ENCODE peak calls at places on chromosomes 1 and 21, in ten cellular contexts. One of them, this sample, is unnamed. For H3K9me3 and H3K4me1, the result is how much of the 10 kb centered on the place peaks cover.

GRCh38 chr1:211920141-211920572 is 89.6 kb upstream of the LPGAT1 start:
- DNase-seq in tibial artery: peak
- DNase-seq in small intestine: peak
- DNase-seq in tibial nerve: peak
- DNase-seq in NT2/D1: no peak
- DNase-seq in psoas muscle: no peak
- DNase-seq in mucosa of descending colon: no peak
- DNase-seq in cardiac muscle cell: no peak
- DNase-seq in CD8-positive, alpha-beta T cell: no peak
- DNase-seq in right lobe of liver: peak
- DNase-seq in this sample: no peak

GRCh38 chr1:234396871-234397270 is 23.6 kb downstream of the COA6 start:
- DNase-seq in NT2/D1: no peak
- DNase-seq in tibial nerve: no peak
- DNase-seq in tibial artery: no peak
- DNase-seq in CD8-positive, alpha-beta T cell: no peak
- DNase-seq in right lobe of liver: no peak
- DNase-seq in small intestine: peak
- DNase-seq in cardiac muscle cell: no peak
- DNase-seq in psoas muscle: no peak
- DNase-seq in mucosa of descending colon: no peak
- DNase-seq in this sample: no peak

GRCh38 chr1:10874351-10874750 is 77.9 kb upstream of the CASZ1 start:
- DNase-seq in tibial artery: no peak
- DNase-seq in mucosa of descending colon: no peak
- DNase-seq in right lobe of liver: no peak
- DNase-seq in tibial nerve: no peak
- DNase-seq in CD8-positive, alpha-beta T cell: no peak
- DNase-seq in NT2/D1: no peak
- DNase-seq in cardiac muscle cell: no peak
- DNase-seq in small intestine: no peak
- DNase-seq in psoas muscle: no peak
- DNase-seq in this sample: no peak

GRCh38 chr1:43565600-43566360 is 35.1 kb downstream of the PTPRF start:
- DNase-seq in NT2/D1: no peak
- DNase-seq in mucosa of descending colon: no peak
- DNase-seq in tibial artery: no peak
- DNase-seq in cardiac muscle cell: peak
- DNase-seq in right lobe of liver: peak
- DNase-seq in small intestine: no peak
- DNase-seq in tibial nerve: no peak
- DNase-seq in psoas muscle: peak
- DNase-seq in CD8-positive, alpha-beta T cell: peak
- DNase-seq in this sample: no peak

GRCh38 chr1:154736840-154737239 is 128.9 kb upstream of the ADAR start:
- DNase-seq in tibial nerve: no peak
- DNase-seq in CD8-positive, alpha-beta T cell: no peak
- DNase-seq in mucosa of descending colon: no peak
- DNase-seq in tibial artery: no peak
- DNase-seq in small intestine: no peak
- DNase-seq in psoas muscle: no peak
- DNase-seq in cardiac muscle cell: no peak
- DNase-seq in right lobe of liver: no peak
- DNase-seq in NT2/D1: no peak
- DNase-seq in this sample: no peak

GRCh38 chr1:151613275-151613867 is 1.5 kb downstream of the SNX27 start:
- DNase-seq in tibial nerve: no peak
- DNase-seq in mucosa of descending colon: no peak
- DNase-seq in CD8-positive, alpha-beta T cell: no peak
- DNase-seq in cardiac muscle cell: peak
- DNase-seq in tibial artery: no peak
- DNase-seq in right lobe of liver: no peak
- DNase-seq in psoas muscle: no peak
- DNase-seq in NT2/D1: no peak
- DNase-seq in small intestine: no peak
- DNase-seq in this sample: peak

GRCh38 chr1:183058835-183059234 is 35.6 kb downstream of the LAMC1 start:
- DNase-seq in right lobe of liver: no peak
- DNase-seq in tibial nerve: no peak
- DNase-seq in tibial artery: no peak
- DNase-seq in small intestine: no peak
- DNase-seq in mucosa of descending colon: no peak
- DNase-seq in NT2/D1: no peak
- DNase-seq in CD8-positive, alpha-beta T cell: no peak
- DNase-seq in psoas muscle: no peak
- DNase-seq in cardiac muscle cell: no peak
- DNase-seq in this sample: peak

GRCh38 chr1:42176902-42177519 is 12.5 kb upstream of the GUCA2A start:
- DNase-seq in NT2/D1: peak
- DNase-seq in small intestine: peak
- DNase-seq in cardiac muscle cell: peak
- DNase-seq in CD8-positive, alpha-beta T cell: no peak
- DNase-seq in mucosa of descending colon: no peak
- DNase-seq in right lobe of liver: no peak
- DNase-seq in tibial nerve: no peak
- DNase-seq in psoas muscle: no peak
- DNase-seq in tibial artery: no peak
- DNase-seq in this sample: peak

GRCh38 chr1:225440380-225440957 is 12.6 kb upstream of the LBR start:
- DNase-seq in cardiac muscle cell: no peak
- DNase-seq in CD8-positive, alpha-beta T cell: no peak
- DNase-seq in tibial nerve: no peak
- DNase-seq in psoas muscle: no peak
- DNase-seq in tibial artery: no peak
- DNase-seq in small intestine: peak
- DNase-seq in mucosa of descending colon: no peak
- DNase-seq in right lobe of liver: no peak
- DNase-seq in NT2/D1: no peak
- DNase-seq in this sample: no peak

GRCh38 chr1:79738101-79738500 is 731.6 kb upstream of the ADGRL4 start:
- DNase-seq in small intestine: no peak
- DNase-seq in mucosa of descending colon: no peak
- DNase-seq in psoas muscle: no peak
- DNase-seq in right lobe of liver: no peak
- DNase-seq in NT2/D1: no peak
- DNase-seq in tibial nerve: no peak
- DNase-seq in CD8-positive, alpha-beta T cell: no peak
- DNase-seq in tibial artery: no peak
- DNase-seq in cardiac muscle cell: no peak
- DNase-seq in this sample: no peak

GRCh38 chr1:24151175-24151533 is 8.2 kb upstream of the IL22RA1 start:
- DNase-seq in tibial artery: no peak
- DNase-seq in tibial nerve: no peak
- DNase-seq in cardiac muscle cell: peak
- DNase-seq in psoas muscle: no peak
- DNase-seq in right lobe of liver: peak
- DNase-seq in CD8-positive, alpha-beta T cell: no peak
- DNase-seq in NT2/D1: peak
- DNase-seq in mucosa of descending colon: peak
- DNase-seq in small intestine: peak
- DNase-seq in this sample: peak

GRCh38 chr1:1528639-1529267 is 11.7 kb downstream of the TMEM240 start:
- DNase-seq in mucosa of descending colon: no peak
- DNase-seq in CD8-positive, alpha-beta T cell: no peak
- DNase-seq in cardiac muscle cell: no peak
- DNase-seq in tibial nerve: no peak
- DNase-seq in tibial artery: no peak
- DNase-seq in NT2/D1: no peak
- DNase-seq in psoas muscle: no peak
- DNase-seq in small intestine: no peak
- DNase-seq in right lobe of liver: no peak
- DNase-seq in this sample: no peak

GRCh38 chr1:1531947-1532346 is 8.5 kb downstream of the TMEM240 start:
- DNase-seq in right lobe of liver: no peak
- DNase-seq in NT2/D1: no peak
- DNase-seq in tibial artery: no peak
- DNase-seq in CD8-positive, alpha-beta T cell: no peak
- DNase-seq in psoas muscle: no peak
- DNase-seq in mucosa of descending colon: no peak
- DNase-seq in cardiac muscle cell: no peak
- DNase-seq in tibial nerve: no peak
- DNase-seq in small intestine: no peak
- DNase-seq in this sample: no peak

GRCh38 chr1:1529321-1529720 is 11.1 kb downstream of the TMEM240 start:
- DNase-seq in right lobe of liver: no peak
- DNase-seq in cardiac muscle cell: no peak
- DNase-seq in small intestine: no peak
- DNase-seq in tibial artery: no peak
- DNase-seq in NT2/D1: no peak
- DNase-seq in tibial nerve: no peak
- DNase-seq in CD8-positive, alpha-beta T cell: no peak
- DNase-seq in psoas muscle: no peak
- DNase-seq in mucosa of descending colon: no peak
- DNase-seq in this sample: no peak

GRCh38 chr1:1529936-1530335 is 10.5 kb downstream of the TMEM240 start:
- DNase-seq in mucosa of descending colon: no peak
- DNase-seq in right lobe of liver: no peak
- DNase-seq in CD8-positive, alpha-beta T cell: no peak
- DNase-seq in small intestine: no peak
- DNase-seq in NT2/D1: no peak
- DNase-seq in tibial nerve: no peak
- DNase-seq in tibial artery: no peak
- DNase-seq in psoas muscle: no peak
- DNase-seq in cardiac muscle cell: no peak
- DNase-seq in this sample: no peak

DNA sequence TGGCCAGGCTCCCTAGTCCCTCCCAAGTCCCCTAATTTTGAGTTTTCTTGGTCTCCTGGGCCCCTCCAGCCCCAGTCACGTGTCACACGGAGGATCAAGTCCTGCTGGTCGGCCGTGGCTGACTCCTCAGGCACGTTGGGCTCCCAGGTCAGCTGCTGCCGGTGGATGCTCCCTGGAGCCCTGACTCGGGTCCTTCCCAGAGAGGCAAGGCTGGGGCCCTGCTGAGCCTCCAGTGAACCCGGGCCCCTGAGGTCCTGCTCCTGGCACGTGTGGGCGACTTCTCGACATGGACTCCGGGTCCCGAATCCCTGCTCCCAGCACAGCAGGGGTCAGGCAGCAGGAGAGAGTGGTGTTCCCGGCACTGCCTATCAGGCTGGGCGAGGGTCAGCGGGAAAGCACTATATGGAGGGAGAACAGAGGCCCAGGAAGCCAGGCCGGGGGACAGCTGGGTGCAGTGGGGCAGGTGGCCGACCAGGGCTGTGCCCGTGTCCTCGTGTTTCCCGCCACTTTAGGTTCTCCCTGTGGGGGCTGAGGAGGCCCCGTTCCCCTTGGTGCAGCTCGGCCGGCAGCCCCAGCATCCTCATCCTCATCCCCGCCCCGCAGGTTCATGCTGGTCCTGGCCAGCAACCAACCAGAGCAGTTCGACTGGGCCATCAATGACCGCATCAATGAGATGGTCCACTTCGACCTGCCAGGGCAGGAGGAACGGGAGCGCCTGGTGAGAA is 13.2 kb downstream of the TMEM240 start:
- DNase-seq in CD8-positive, alpha-beta T cell: no peak
- DNase-seq in cardiac muscle cell: no peak
- DNase-seq in NT2/D1: no peak
- DNase-seq in right lobe of liver: no peak
- DNase-seq in mucosa of descending colon: no peak
- DNase-seq in tibial artery: no peak
- DNase-seq in psoas muscle: no peak
- DNase-seq in tibial nerve: no peak
- DNase-seq in small intestine: no peak
- DNase-seq in this sample: no peak
- H3K4me3 ChIP-seq in CD8-positive, alpha-beta T cell: no peak
- H3K4me3 ChIP-seq in cardiac muscle cell: no peak
- H3K4me3 ChIP-seq in NT2/D1: no peak
- H3K4me3 ChIP-seq in right lobe of liver: no peak
- H3K4me3 ChIP-seq in mucosa of descending colon: no peak
- H3K4me3 ChIP-seq in tibial artery: no peak
- H3K4me3 ChIP-seq in psoas muscle: no peak
- H3K4me3 ChIP-seq in tibial nerve: no peak
- H3K4me3 ChIP-seq in small intestine: no peak
- H3K4me3 ChIP-seq in this sample: no peak

DNA sequence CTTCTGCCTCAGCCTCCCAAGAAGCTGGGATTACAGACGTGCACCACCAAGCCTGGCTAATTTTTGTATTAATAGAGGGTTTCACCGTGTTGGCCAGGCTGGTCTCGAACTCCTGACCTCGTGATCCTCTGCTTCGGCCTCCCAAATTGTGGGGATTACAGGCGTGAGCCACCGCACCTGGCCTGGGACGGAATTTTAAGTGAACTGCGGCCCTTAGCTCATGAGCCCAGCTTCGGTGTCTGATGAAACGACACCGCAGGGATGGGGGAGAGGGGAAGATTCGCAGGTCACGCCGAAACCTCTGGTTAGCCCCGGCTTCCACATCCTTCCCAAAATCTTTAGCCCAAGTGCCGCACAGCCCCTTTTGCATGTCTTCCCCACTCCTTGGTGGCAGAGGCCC is 39.1 kb downstream of the LRRC3 start:
- DNase-seq in right lobe of liver: no peak
- DNase-seq in NT2/D1: no peak
- DNase-seq in tibial nerve: no peak
- DNase-seq in mucosa of descending colon: no peak
- DNase-seq in psoas muscle: no peak
- DNase-seq in CD8-positive, alpha-beta T cell: no peak
- DNase-seq in tibial artery: no peak
- DNase-seq in cardiac muscle cell: no peak
- DNase-seq in small intestine: no peak
- DNase-seq in this sample: no peak
- H3K9me3 ChIP-seq in right lobe of liver: under half
- H3K9me3 ChIP-seq in NT2/D1: half or more
- H3K9me3 ChIP-seq in tibial nerve: under half
- H3K9me3 ChIP-seq in mucosa of descending colon: under half
- H3K9me3 ChIP-seq in psoas muscle: under half
- H3K9me3 ChIP-seq in CD8-positive, alpha-beta T cell: under half
- H3K9me3 ChIP-seq in tibial artery: under half
- H3K9me3 ChIP-seq in cardiac muscle cell: under half
- H3K9me3 ChIP-seq in small intestine: under half
- H3K9me3 ChIP-seq in this sample: under half

GRCh38 chr1:8388732-8389562 is 71.0 kb downstream of the SLC45A1 start:
- DNase-seq in CD8-positive, alpha-beta T cell: no peak
- DNase-seq in tibial artery: no peak
- DNase-seq in tibial nerve: no peak
- DNase-seq in cardiac muscle cell: no peak
- DNase-seq in small intestine: no peak
- DNase-seq in mucosa of descending colon: no peak
- DNase-seq in psoas muscle: no peak
- DNase-seq in right lobe of liver: no peak
- DNase-seq in NT2/D1: no peak
- DNase-seq in this sample: no peak
- H3K4me1 ChIP-seq in CD8-positive, alpha-beta T cell: under half
- H3K4me1 ChIP-seq in tibial artery: under half
- H3K4me1 ChIP-seq in tibial nerve: under half
- H3K4me1 ChIP-seq in cardiac muscle cell: under half
- H3K4me1 ChIP-seq in small intestine: under half
- H3K4me1 ChIP-seq in mucosa of descending colon: under half
- H3K4me1 ChIP-seq in psoas muscle: half or more
- H3K4me1 ChIP-seq in right lobe of liver: under half
- H3K4me1 ChIP-seq in NT2/D1: under half
- H3K4me1 ChIP-seq in this sample: under half

GRCh38 chr1:147771216-147772125 is 11.1 kb upstream of the GJA5 start:
- DNase-seq in cardiac muscle cell: no peak
- DNase-seq in mucosa of descending colon: no peak
- DNase-seq in psoas muscle: peak
- DNase-seq in small intestine: no peak
- DNase-seq in CD8-positive, alpha-beta T cell: no peak
- DNase-seq in right lobe of liver: no peak
- DNase-seq in tibial nerve: no peak
- DNase-seq in tibial artery: peak
- DNase-seq in NT2/D1: no peak
- DNase-seq in this sample: no peak
- H3K4me3 ChIP-seq in cardiac muscle cell: no peak
- H3K4me3 ChIP-seq in mucosa of descending colon: no peak
- H3K4me3 ChIP-seq in psoas muscle: peak
- H3K4me3 ChIP-seq in small intestine: no peak
- H3K4me3 ChIP-seq in CD8-positive, alpha-beta T cell: no peak
- H3K4me3 ChIP-seq in right lobe of liver: no peak
- H3K4me3 ChIP-seq in tibial nerve: no peak
- H3K4me3 ChIP-seq in tibial artery: peak
- H3K4me3 ChIP-seq in NT2/D1: no peak
- H3K4me3 ChIP-seq in this sample: no peak

This sample was measured in HAP-1.